ENCODE peak calls at places on chromosome 17, in six cellular contexts. Z is AG04450, K is cardiac muscle cell, N is gastrocnemius medialis, C is sigmoid colon, G is heart left ventricle. S is an unnamed sample. For H3K27me3, the result is how much of the 10 kb centered on the place peaks cover.

GRCh38 chr17:48589831-48590602 is at the start of gene HOXB3:
- DNase-seq in Z (no peak), K (no peak), N (no peak), C (no peak), G (no peak), S (no peak)

GRCh38 chr17:27457731-27458523 is 1.7 kb downstream of the KSR1 start:
- DNase-seq in Z (no peak), K (peak), N (no peak), C (no peak), G (no peak), S (no peak)

GRCh38 chr17:61410555-61411089 is 11.0 kb downstream of the TBX2 start:
- DNase-seq in Z (peak), K (peak), N (peak), C (peak), G (peak), S (no peak)

GRCh38 chr17:74592087-74592990 is at the start of gene CD300LD:
- DNase-seq in Z (no peak), K (no peak), N (no peak), C (no peak), G (no peak), S (no peak)

GRCh38 chr17:75842963-75843576 is 1.1 kb downstream of the UNC13D start:
- DNase-seq in Z (no peak), K (no peak), N (no peak), C (no peak), G (no peak), S (no peak)

GRCh38 chr17:31391496-31391949 is at the start of gene RAB11FIP4:
- DNase-seq in Z (no peak), K (peak), N (no peak), C (no peak), G (no peak), S (no peak)

GRCh38 chr17:5329784-5330557 is 47.9 kb downstream of the RABEP1 start:
- DNase-seq in Z (no peak), K (no peak), N (no peak), C (no peak), G (no peak), S (no peak)

GRCh38 chr17:17417718-17418151 is 59.1 kb upstream of the MED9 start:
- DNase-seq in Z (no peak), K (no peak), N (no peak), C (peak), G (no peak), S (no peak)

GRCh38 chr17:58184308-58184985 is 8.1 kb upstream of the EPX start:
- DNase-seq in Z (peak), K (no peak), N (no peak), C (no peak), G (no peak), S (peak)

GRCh38 chr17:78329263-78330059 is 30.4 kb downstream of the SOCS3 start:
- DNase-seq in Z (no peak), K (no peak), N (no peak), C (no peak), G (no peak), S (peak)

GRCh38 chr17:2405247-2405926 is 4.5 kb upstream of the MNT start:
- DNase-seq in Z (peak), K (no peak), N (no peak), C (peak), G (no peak), S (peak)

GRCh38 chr17:41521574-41522261 is 3.0 kb upstream of the KRT15 start:
- DNase-seq in Z (peak), K (no peak), N (no peak), C (no peak), G (no peak), S (peak)

DNA sequence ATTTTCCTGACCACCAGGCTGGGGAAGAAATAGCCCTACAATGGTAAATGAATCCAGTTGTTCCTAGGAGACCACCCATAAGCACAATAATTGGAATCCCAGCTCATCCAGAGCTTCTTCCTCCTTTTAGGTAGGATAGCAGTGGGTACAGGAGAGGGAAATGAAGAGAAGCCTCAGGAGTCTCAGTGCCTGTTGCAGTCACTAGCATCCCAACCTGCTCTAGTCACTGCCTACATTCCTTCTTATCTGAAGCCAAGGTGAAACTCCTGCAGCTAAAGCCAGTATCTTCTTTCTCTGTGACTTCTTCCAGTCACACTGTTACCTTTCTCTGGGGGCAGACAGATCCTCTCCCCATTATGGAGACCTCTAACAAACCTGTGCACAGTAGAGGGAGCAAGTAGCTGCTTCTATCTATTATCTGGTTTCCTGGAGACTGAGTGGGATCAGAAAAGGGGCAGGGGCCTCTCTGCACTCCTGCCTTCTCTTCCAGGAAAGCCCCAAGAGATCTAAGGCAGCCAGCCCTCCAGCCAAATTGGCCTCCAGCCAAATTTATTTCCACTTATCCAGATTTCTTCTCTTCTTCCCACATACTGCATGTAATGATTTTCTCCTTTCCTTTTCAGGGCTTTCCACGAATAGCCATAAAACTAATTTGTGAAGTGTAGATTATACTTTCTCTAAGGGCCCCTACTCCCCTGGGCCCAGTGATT is 85.5 kb downstream of the SSH2 start:
- DNase-seq in Z (no peak), K (peak), N (no peak), C (no peak), G (peak), S (no peak)
- TF ChIP-seq CTCF in Z (no peak), K (peak), N (no peak), C (no peak), G (no peak), S (no peak)

GRCh38 chr17:10025224-10025623 is 120.2 kb upstream of the RCVRN start:
- DNase-seq in Z (no peak), K (no peak), N (no peak), C (no peak), G (no peak), S (no peak)
- H3K4me3 ChIP-seq in Z (no peak), K (no peak), N (no peak), C (no peak), G (no peak), S (no peak)

GRCh38 chr17:8016632-8017424 is 14.4 kb downstream of the GUCY2D start:
- DNase-seq in Z (no peak), K (peak), N (no peak), C (peak), G (no peak), S (peak)
- H3K27me3 ChIP-seq in Z (half or more), K (under half), N (under half), C (half or more), G (under half), S (under half)

GRCh38 chr17:68431661-68432071 is 25.6 kb downstream of the WIPI1 start:
- DNase-seq in Z (no peak), K (peak), N (no peak), C (no peak), G (no peak), S (peak)
- TF ChIP-seq CTCF in Z (peak), K (peak), N (no peak), C (no peak), G (peak), S (peak)

GRCh38 chr17:72797142-72797541 is 295.3 kb downstream of the SLC39A11 start:
- DNase-seq in Z (no peak), K (no peak), N (no peak), C (no peak), G (no peak), S (no peak)

GRCh38 chr17:72806011-72806410 is 286.5 kb downstream of the SLC39A11 start:
- DNase-seq in Z (no peak), K (no peak), N (no peak), C (no peak), G (no peak), S (no peak)

GRCh38 chr17:72804949-72805348 is 287.5 kb downstream of the SLC39A11 start:
- DNase-seq in Z (no peak), K (no peak), N (no peak), C (no peak), G (no peak), S (no peak)

DNA sequence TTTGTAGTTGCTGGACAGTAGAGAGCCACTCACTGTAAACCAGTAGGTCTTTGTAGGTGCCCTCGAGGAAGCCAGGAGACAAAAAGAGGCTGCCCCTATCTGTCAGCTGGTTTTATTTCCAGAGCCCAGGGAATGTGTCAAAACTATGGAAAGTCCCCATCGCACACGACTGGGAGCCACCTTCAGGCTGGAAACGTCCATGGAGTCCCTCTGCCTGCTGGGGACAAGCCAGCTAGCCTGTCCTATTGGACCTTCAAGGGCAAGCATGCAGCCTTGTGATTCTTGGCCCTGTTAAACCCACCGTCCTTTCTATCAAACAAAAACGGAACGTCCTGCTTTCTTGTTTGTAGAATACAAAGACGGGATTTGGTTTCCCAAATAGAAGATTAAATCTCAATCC is 289.8 kb downstream of the SLC39A11 start:
- DNase-seq in Z (no peak), K (no peak), N (no peak), C (no peak), G (no peak), S (no peak)
- H3K4me3 ChIP-seq in Z (no peak), K (no peak), N (no peak), C (no peak), G (no peak), S (no peak)

GRCh38 chr17:28491286-28491685 is 14.9 kb upstream of the FOXN1 start:
- DNase-seq in Z (no peak), K (no peak), N (no peak), C (no peak), G (no peak), S (no peak)
- H3K27me3 ChIP-seq in Z (under half), K (under half), N (under half), C (under half), G (under half), S (under half)

S was measured in bronchial epithelial cell.